ENCODE peak calls at places on chromosomes 7 and 10, in eight cellular contexts. S is fibroblast of lung, G is GM23248, T is neuronal stem cell, A is H9, F is IMR-90, W is GM12878, X is GM23338. I is an unnamed sample.

GRCh38 chr7:114086906-114087651 is 168.3 kb upstream of the PPP1R3A start:
- DNase-seq in F (peak), G (peak), S (peak), T (peak), A (no peak), X (peak), W (no peak), I (peak)

GRCh38 chr7:51309361-51310130 is 7.1 kb downstream of the COBL start:
- DNase-seq in A (no peak), F (no peak), X (no peak), W (no peak), S (no peak), G (no peak), T (no peak), I (peak)

GRCh38 chr7:102277901-102278300 is 8.8 kb upstream of the SH2B2 start:
- DNase-seq in G (no peak), F (no peak), X (no peak), S (no peak), A (no peak), W (no peak), T (no peak), I (no peak)

GRCh38 chr10:43079823-43080222 is 3.0 kb downstream of the RET start:
- DNase-seq in A (no peak), G (no peak), S (no peak), X (no peak), T (no peak), F (no peak), W (no peak), I (no peak)

GRCh38 chr7:159026271-159027047 is 118.2 kb downstream of the VIPR2 start:
- DNase-seq in A (peak), X (peak), G (no peak), F (no peak), S (no peak), W (no peak), T (peak), I (peak)

GRCh38 chr10:102121739-102122372 is 1.7 kb upstream of the LDB1 start:
- DNase-seq in S (peak), G (peak), A (peak), X (peak), F (peak), T (no peak), W (no peak), I (peak)

GRCh38 chr10:71205468-71205867 is 6.9 kb upstream of the UNC5B start:
- DNase-seq in S (peak), W (no peak), F (no peak), A (no peak), T (no peak), G (peak), X (no peak), I (no peak)

GRCh38 chr10:1216576-1217236 is 160.5 kb downstream of the WDR37 start:
- DNase-seq in A (peak), W (no peak), S (no peak), T (no peak), G (no peak), X (no peak), F (no peak), I (no peak)

GRCh38 chr7:47191876-47192291 is 390.0 kb downstream of the TNS3 start:
- DNase-seq in W (no peak), S (no peak), G (no peak), F (no peak), X (no peak), T (no peak), A (no peak), I (no peak)

GRCh38 chr7:159112136-159113011 is 32.3 kb downstream of the VIPR2 start:
- DNase-seq in G (no peak), X (peak), S (no peak), T (no peak), W (no peak), F (no peak), A (no peak), I (no peak)

GRCh38 chr7:68488366-68489060 is 1109.8 kb upstream of the AUTS2 start:
- DNase-seq in W (no peak), T (no peak), X (no peak), S (no peak), G (no peak), A (no peak), F (no peak), I (no peak)

GRCh38 chr7:68461430-68461829 is 1136.8 kb upstream of the AUTS2 start:
- DNase-seq in W (no peak), T (no peak), X (no peak), A (no peak), G (peak), F (no peak), S (peak), I (no peak)

GRCh38 chr10:7408494-7409044 is 2.3 kb downstream of the SFMBT2 start:
- DNase-seq in F (peak), T (no peak), A (peak), S (peak), W (no peak), X (peak), G (peak), I (peak)

GRCh38 chr7:157612664-157613561 is 276.1 kb downstream of the DNAJB6 start:
- DNase-seq in F (no peak), W (no peak), S (no peak), A (peak), X (peak), G (no peak), T (no peak), I (peak)

GRCh38 chr10:24556746-24557742 is 166.6 kb downstream of the ARHGAP21 start:
- DNase-seq in G (peak), S (peak), A (peak), T (peak), F (peak), X (peak), W (no peak), I (peak)

GRCh38 chr7:98194186-98194585 is 17.1 kb upstream of the BHLHA15 start:
- DNase-seq in S (no peak), T (no peak), X (no peak), A (no peak), G (no peak), W (no peak), F (no peak), I (no peak)

GRCh38 chr10:78357673-78358206 is 324.1 kb downstream of the RPS24 start:
- DNase-seq in T (no peak), G (no peak), W (no peak), S (no peak), A (no peak), X (no peak), F (no peak), I (no peak)

GRCh38 chr10:78357027-78357672 is 323.5 kb downstream of the RPS24 start:
- DNase-seq in T (peak), S (no peak), F (no peak), G (no peak), W (no peak), A (peak), X (peak), I (peak)

GRCh38 chr10:78358406-78358805 is 324.7 kb downstream of the RPS24 start:
- DNase-seq in S (no peak), T (no peak), F (no peak), G (no peak), W (no peak), A (no peak), X (no peak), I (no peak)

GRCh38 chr10:78354101-78354500 is 320.4 kb downstream of the RPS24 start:
- DNase-seq in S (no peak), T (no peak), G (no peak), F (no peak), W (no peak), A (no peak), X (no peak), I (no peak)

DNA sequence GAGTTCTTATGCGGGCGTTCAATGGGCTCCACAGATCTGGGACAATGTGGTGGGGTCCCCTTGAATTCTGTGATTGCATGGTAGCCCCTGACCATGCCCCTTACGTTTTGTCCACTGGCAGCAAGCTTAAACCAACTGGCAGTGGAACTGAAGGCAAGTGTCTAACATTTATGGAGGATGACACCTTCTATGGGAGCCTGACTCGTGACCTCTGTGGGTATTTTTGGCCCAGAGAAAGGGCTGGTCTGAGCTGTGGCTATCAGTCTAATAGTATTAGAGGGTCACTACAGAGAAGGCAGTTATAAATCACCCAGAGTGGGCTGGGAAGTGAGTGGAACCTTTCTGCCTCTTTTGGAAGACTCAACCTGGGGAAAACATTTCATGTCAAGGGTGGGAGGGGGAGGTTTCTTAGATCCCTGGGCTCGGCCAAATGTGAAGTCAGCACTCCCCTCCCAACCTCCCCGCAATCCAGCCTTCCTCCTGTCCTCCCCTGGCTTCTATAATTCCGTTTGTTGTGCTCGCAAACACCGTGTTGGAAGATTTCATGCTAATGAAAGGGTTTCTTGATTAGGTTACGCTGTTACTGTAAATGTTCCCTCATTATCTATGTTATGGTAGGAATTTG is 322.7 kb downstream of the RPS24 start:
- DNase-seq in F (no peak), T (no peak), W (no peak), G (no peak), A (no peak), X (no peak), S (no peak), I (no peak)
- H3K4me2 ChIP-seq in F (no peak), T (no peak), W (no peak), G (no peak), A (no peak), X (peak), S (no peak), I (peak)

GRCh38 chr7:129789652-129790051 is 163.1 kb downstream of the UBE2H start:
- DNase-seq in T (no peak), S (no peak), W (no peak), F (no peak), G (no peak), X (no peak), A (no peak), I (no peak)
- H3K4me2 ChIP-seq in T (no peak), S (no peak), W (no peak), F (no peak), G (no peak), X (no peak), A (no peak), I (no peak)

GRCh38 chr7:123581162-123581459 is 20.5 kb upstream of the ASB15 start:
- DNase-seq in G (no peak), A (no peak), T (no peak), F (no peak), W (no peak), X (no peak), S (no peak), I (no peak)

GRCh38 chr7:123583821-123584220 is 17.8 kb upstream of the ASB15 start:
- DNase-seq in F (no peak), S (no peak), A (no peak), G (no peak), X (no peak), W (no peak), T (no peak), I (no peak)

GRCh38 chr7:123580406-123581161 is 21.0 kb upstream of the ASB15 start:
- DNase-seq in T (peak), G (peak), F (peak), W (no peak), A (peak), X (peak), S (peak), I (peak)
- H3K4me2 ChIP-seq in T (no peak), G (no peak), F (peak), W (no peak), A (no peak), X (no peak), S (no peak), I (no peak)

GRCh38 chr10:113133497-113133896 is 183.4 kb downstream of the TCF7L2 start:
- DNase-seq in A (no peak), W (no peak), X (no peak), S (peak), F (peak), T (no peak), G (peak), I (no peak)
- H3K4me2 ChIP-seq in A (no peak), W (no peak), X (peak), S (no peak), F (peak), T (no peak), G (peak), I (peak)

DNA sequence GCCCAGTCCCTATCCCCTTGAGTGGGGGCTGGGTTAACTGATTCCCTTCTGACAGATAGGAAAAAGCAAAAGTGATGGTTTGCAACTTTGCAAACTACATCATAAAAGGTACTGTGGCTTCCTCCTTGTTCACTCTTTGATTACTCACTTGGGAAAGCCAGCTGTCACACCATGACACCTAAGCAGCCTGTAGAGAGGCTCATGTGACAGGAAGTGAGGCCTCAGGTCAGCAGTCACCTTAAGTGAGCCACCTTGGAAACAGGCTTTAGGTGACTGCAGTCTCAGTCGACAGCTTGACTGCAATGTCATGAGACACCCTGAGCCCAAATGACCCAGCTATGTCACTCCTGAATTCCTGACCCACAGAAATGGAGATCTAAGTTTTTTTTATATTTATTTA is 4.3 kb upstream of the CHCHD2 start:
- DNase-seq in X (no peak), A (no peak), G (no peak), S (no peak), F (no peak), T (no peak), W (no peak), I (no peak)
- H3K4me2 ChIP-seq in X (no peak), A (no peak), G (no peak), S (no peak), F (no peak), T (no peak), W (no peak), I (no peak)

DNA sequence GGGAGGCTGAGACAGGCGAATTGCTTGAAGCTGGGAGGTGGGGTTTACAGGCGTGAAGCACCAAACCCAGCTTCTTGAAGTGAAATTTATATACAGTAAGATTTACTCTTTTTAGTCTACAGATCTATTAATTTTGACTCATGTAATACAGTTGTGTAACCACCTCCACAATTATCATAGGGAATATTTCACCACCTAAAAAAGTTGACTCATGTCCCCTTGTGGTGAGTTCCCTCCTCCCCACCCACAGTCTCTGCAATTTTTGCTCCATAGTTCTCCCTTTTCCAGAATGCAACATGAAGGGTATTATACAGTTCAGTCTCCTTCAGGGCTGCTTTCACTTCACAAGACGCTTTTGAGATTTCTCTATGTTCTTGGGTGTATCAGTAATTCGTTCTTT is 156.8 kb downstream of the FAM107B start:
- DNase-seq in F (peak), T (no peak), G (peak), A (no peak), X (no peak), S (peak), W (no peak), I (no peak)
- H3K4me2 ChIP-seq in F (no peak), T (no peak), G (no peak), A (no peak), X (no peak), S (no peak), W (no peak), I (no peak)

GRCh38 chr10:51244739-51245138 is 170.5 kb downstream of the PRKG1 start:
- DNase-seq in X (peak), W (no peak), T (peak), F (peak), A (no peak), G (peak), S (peak), I (peak)

GRCh38 chr10:51238987-51239386 is 164.7 kb downstream of the PRKG1 start:
- DNase-seq in A (no peak), F (no peak), G (no peak), X (no peak), W (no peak), T (no peak), S (no peak), I (no peak)

GRCh38 chr10:51242393-51242792 is 168.1 kb downstream of the PRKG1 start:
- DNase-seq in G (no peak), A (no peak), T (no peak), S (no peak), W (no peak), X (no peak), F (no peak), I (no peak)

GRCh38 chr10:51246156-51246555 is 171.9 kb downstream of the PRKG1 start:
- DNase-seq in G (no peak), T (no peak), F (no peak), W (no peak), S (peak), A (no peak), X (no peak), I (no peak)

GRCh38 chr10:51244308-51244707 is 170.0 kb downstream of the PRKG1 start:
- DNase-seq in X (peak), G (peak), F (no peak), S (peak), W (no peak), A (no peak), T (no peak), I (peak)
- H3K4me2 ChIP-seq in X (peak), G (peak), F (no peak), S (no peak), W (no peak), A (no peak), T (no peak), I (peak)

GRCh38 chr7:133020501-133020900 is 61.4 kb downstream of the CHCHD3 start:
- DNase-seq in F (no peak), T (no peak), W (no peak), A (no peak), X (no peak), G (no peak), S (no peak), I (no peak)
- H3K4me2 ChIP-seq in F (no peak), T (no peak), W (no peak), A (no peak), X (no peak), G (no peak), S (no peak), I (no peak)

GRCh38 chr10:79434816-79435215 is 10.6 kb downstream of the ZCCHC24 start:
- DNase-seq in G (peak), A (no peak), T (no peak), S (peak), X (no peak), W (no peak), F (peak), I (no peak)
- H3K4me2 ChIP-seq in G (peak), A (no peak), T (no peak), S (peak), X (no peak), W (no peak), F (peak), I (no peak)